ENCODE peak calls at places on chromosomes 3 and 15, in six cellular contexts. G is upper lobe of left lung, Q is heart left ventricle, P is hepatocyte, V is GM12878, D is breast epithelium. Y is an unnamed sample.

GRCh38 chr15:83837946-83838571 is 184.1 kb downstream of the ADAMTSL3 start:
- DNase-seq in V (no peak), Q (no peak), P (peak; percentile 52), D (no peak), G (no peak), Y (peak; percentile 27)

GRCh38 chr3:50450135-50450911 is 53.1 kb downstream of the CACNA2D2 start:
- DNase-seq in D (peak; percentile 75), P (peak; percentile 45), G (peak; percentile 94), V (no peak), Q (peak; percentile 82), Y (no peak)

GRCh38 chr15:77026501-77027110 is 31.7 kb downstream of the PSTPIP1 start:
- DNase-seq in G (no peak), Q (peak; percentile 47), V (no peak), P (no peak), D (no peak), Y (no peak)

GRCh38 chr15:35697549-35698299 is 151.8 kb upstream of the DPH6 start:
- DNase-seq in V (no peak), D (no peak), P (peak; percentile 34), Q (no peak), G (no peak), Y (peak; percentile 27)

GRCh38 chr3:185225523-185225922 is 28.3 kb downstream of the EHHADH start:
- DNase-seq in Q (no peak), G (no peak), P (no peak), V (no peak), D (no peak), Y (no peak)

GRCh38 chr3:100525753-100526612 is 33.6 kb downstream of the TMEM45A start:
- DNase-seq in D (peak; percentile 83), V (no peak), Q (no peak), G (no peak), P (peak; percentile 54), Y (no peak)

GRCh38 chr3:4906107-4906621 is 73.1 kb upstream of the BHLHE40 start:
- DNase-seq in D (no peak), P (no peak), V (no peak), G (no peak), Q (no peak), Y (no peak)

GRCh38 chr3:35201221-35201620 is 438.1 kb upstream of the ARPP21 start:
- DNase-seq in P (no peak), Q (no peak), D (no peak), V (no peak), G (no peak), Y (no peak)

GRCh38 chr3:67291287-67292252 is 293.5 kb downstream of the KBTBD8 start:
- DNase-seq in D (no peak), V (no peak), G (no peak), Q (no peak), P (no peak), Y (peak; percentile 28)

GRCh38 chr3:25297667-25298585 is 130.1 kb upstream of the RARB start:
- DNase-seq in Q (no peak), V (no peak), G (no peak), P (no peak), D (no peak), Y (no peak)

GRCh38 chr3:147945968-147946519 is 536.9 kb downstream of the ZIC1 start:
- DNase-seq in V (peak; percentile 17), D (no peak), Q (no peak), P (peak; percentile 65), G (no peak), Y (no peak)

GRCh38 chr3:194257030-194257657 is 94.0 kb downstream of the CPN2 start:
- DNase-seq in P (no peak), D (no peak), G (no peak), Q (no peak), V (no peak), Y (peak; percentile 70)
- H3K4me1 ChIP-seq in P (no peaks in the 10 kb centered on the region), D (no peaks in the 10 kb centered on the region), G (peaks cover 6% of the 10 kb centered on the region), Q (peaks cover 11% of the 10 kb centered on the region), V (peaks cover 7% of the 10 kb centered on the region), Y (no peaks in the 10 kb centered on the region)

DNA sequence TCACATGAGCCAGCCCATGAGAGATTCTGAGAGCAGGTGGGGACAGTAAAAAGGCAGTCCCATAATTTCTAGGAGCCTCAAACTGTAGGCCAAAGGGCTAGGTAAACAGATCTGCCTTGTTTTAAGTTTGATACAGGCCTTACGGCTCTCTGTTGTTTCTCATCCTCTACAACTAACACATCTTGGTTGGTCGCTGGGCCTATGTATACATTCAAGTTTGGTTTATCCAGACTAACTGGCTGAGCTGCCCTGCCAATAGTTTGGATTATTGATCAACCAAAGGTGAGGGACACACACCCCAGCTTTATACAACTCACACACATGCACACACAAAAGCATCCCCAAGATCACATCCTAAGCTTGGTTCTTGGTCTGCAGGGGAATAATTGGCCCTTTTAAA is 3.0 kb downstream of the SIAH2 start:
- DNase-seq in Q (no peak), G (no peak), V (no peak), P (no peak), D (no peak), Y (no peak)
- H3K36me3 ChIP-seq in Q (no peaks in the 10 kb centered on the region), G (no peaks in the 10 kb centered on the region), V (no peaks in the 10 kb centered on the region), P (no peaks in the 10 kb centered on the region), D (no peaks in the 10 kb centered on the region), Y (peaks cover 5% of the 10 kb centered on the region)

DNA sequence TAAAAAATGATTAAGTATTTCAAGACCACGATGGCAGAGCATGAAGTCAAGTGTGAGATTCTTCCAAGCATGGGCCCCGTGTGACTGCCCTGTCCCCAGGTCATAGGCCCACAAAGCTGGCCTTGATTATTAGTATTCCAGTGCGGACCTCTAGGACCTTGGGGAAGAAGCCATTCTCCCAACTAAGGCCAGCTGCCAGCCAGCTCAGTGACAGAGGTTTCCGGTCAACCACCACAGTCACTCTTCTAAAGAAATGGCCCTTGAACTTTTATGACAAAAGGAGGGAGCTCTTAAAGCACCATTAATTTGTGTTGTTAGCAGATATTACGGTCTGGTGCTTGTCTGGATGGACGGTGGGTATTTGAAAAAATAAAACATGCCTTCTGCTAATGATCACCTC is 28.0 kb downstream of the FAM3D start:
- DNase-seq in G (no peak), P (no peak), V (no peak), D (no peak), Q (no peak), Y (no peak)
- H3K27me3 ChIP-seq in G (no peaks in the 10 kb centered on the region), P (no peaks in the 10 kb centered on the region), V (no peaks in the 10 kb centered on the region), D (no peaks in the 10 kb centered on the region), Q (peaks cover 5% of the 10 kb centered on the region), Y (no peaks in the 10 kb centered on the region)

GRCh38 chr3:152307829-152308474 is 39.2 kb downstream of the MBNL1 start:
- DNase-seq in D (no peak), Q (no peak), P (peak; percentile 35), G (no peak), V (no peak), Y (no peak)
- H3K4me1 ChIP-seq in D (peaks cover 17% of the 10 kb centered on the region), Q (peaks cover 76% of the 10 kb centered on the region), P (peaks cover 39% of the 10 kb centered on the region), G (peaks cover 31% of the 10 kb centered on the region), V (peaks cover 4% of the 10 kb centered on the region), Y (peaks cover 7% of the 10 kb centered on the region)

GRCh38 chr3:136189859-136190617 is 6.1 kb downstream of the MSL2 start:
- DNase-seq in D (no peak), P (no peak), G (no peak), V (no peak), Q (no peak), Y (no peak)
- H3K36me3 ChIP-seq in D (no peaks in the 10 kb centered on the region), P (no peaks in the 10 kb centered on the region), G (no peaks in the 10 kb centered on the region), V (no peaks in the 10 kb centered on the region), Q (no peaks in the 10 kb centered on the region), Y (peaks cover 2% of the 10 kb centered on the region)

Y was measured in SJCRH30.